ENCODE peak calls at places on chromosomes 13 and 19, in ten cellular contexts. N is ACHN, H is HuH-7, V is T-cell, C is endothelial cell, S is NCI-H446 treated with DMSO at 0.1 percent for 48 hours, Y is SW 1271, W is body of pancreas, M is T-helper 9 cell, E is NB4. K is an unnamed sample.

GRCh38 chr19:22619932-22620331 is 14.2 kb upstream of the ZNF492 start:
- DNase-seq in E (no peak), W (no peak), V (no peak), M (no peak), S (no peak), Y (no peak), H (no peak), C (no peak), N (no peak), K (no peak)

GRCh38 chr13:30125422-30126073 is 181.8 kb downstream of the KATNAL1 start:
- DNase-seq in N (peak), W (peak), V (no peak), E (no peak), M (no peak), H (no peak), C (no peak), S (no peak), Y (no peak), K (peak)

GRCh38 chr13:44895584-44895983 is 93.7 kb downstream of the NUFIP1 start:
- DNase-seq in W (no peak), Y (no peak), S (no peak), H (no peak), C (no peak), E (no peak), V (no peak), N (no peak), M (no peak), K (no peak)

GRCh38 chr13:76885203-76886004 is 801 bp downstream of the KCTD12 start:
- DNase-seq in V (peak), M (peak), Y (peak), S (peak), C (peak), N (peak), W (peak), H (no peak), E (peak), K (peak)

GRCh38 chr13:109818136-109818535 is 31.8 kb upstream of the IRS2 start:
- DNase-seq in N (no peak), E (no peak), H (no peak), S (no peak), W (no peak), V (no peak), Y (no peak), C (no peak), M (no peak), K (no peak)

GRCh38 chr19:843180-843835 is 2.5 kb downstream of the PRTN3 start:
- DNase-seq in S (no peak), V (no peak), W (peak), Y (peak), H (no peak), E (peak), M (no peak), C (peak), N (peak), K (no peak)

GRCh38 chr19:17751103-17751911 is at the start of gene FCHO1:
- DNase-seq in W (no peak), S (no peak), H (no peak), V (peak), M (peak), Y (no peak), E (peak), C (no peak), N (no peak), K (no peak)

GRCh38 chr13:102693781-102694180 is 1.1 kb downstream of the METTL21C start:
- DNase-seq in V (no peak), W (no peak), H (no peak), Y (no peak), M (no peak), N (no peak), C (no peak), S (no peak), E (no peak), K (no peak)

GRCh38 chr13:42968906-42969305 is 23.1 kb downstream of the EPSTI1 start:
- DNase-seq in H (no peak), E (no peak), V (no peak), C (no peak), W (peak), Y (no peak), S (no peak), N (no peak), M (no peak), K (no peak)

GRCh38 chr19:15300533-15301194 is 31.7 kb downstream of the BRD4 start:
- DNase-seq in M (no peak), N (no peak), Y (no peak), W (no peak), S (no peak), C (no peak), H (no peak), E (peak), V (no peak), K (peak)

GRCh38 chr19:9597027-9597426 is 12.7 kb upstream of the ZNF121 start:
- DNase-seq in M (no peak), E (no peak), W (no peak), S (no peak), H (no peak), Y (peak), N (no peak), C (no peak), V (no peak), K (peak)

GRCh38 chr13:106471957-106472543 is 63.4 kb downstream of the EFNB2 start:
- DNase-seq in Y (peak), M (no peak), S (no peak), W (no peak), H (peak), V (no peak), C (no peak), E (no peak), N (peak), K (peak)

GRCh38 chr19:33292595-33293254 is 9.6 kb downstream of the CEBPA start:
- DNase-seq in N (no peak), E (peak), H (no peak), V (no peak), W (no peak), M (no peak), S (no peak), C (no peak), Y (no peak), K (no peak)

K was measured in foreskin fibroblast.